ENCODE peak calls at places on chromosomes 5 and 9, in seven cellular contexts. D, R, V, F, E, W and X are unnamed samples.
A peak's percentile ranks its signal among the peaks of the same experiment; 100 is the strongest.

GRCh38 chr5:35960328-35960727 is 21.9 kb upstream of the CAPSL start:
- DNase-seq in D (no peak), R (no peak), V (no peak), F (no peak), E (no peak), W (no peak), X (no peak)

GRCh38 chr5:88555658-88556057 is 287.0 kb upstream of the TMEM161B start:
- DNase-seq in D (peak; percentile 38), R (no peak), V (peak; percentile 49), F (peak; percentile 33), E (no peak), W (peak; percentile 44), X (no peak)

GRCh38 chr5:78671609-78672008 is 23.0 kb upstream of the LHFPL2 start:
- DNase-seq in D (no peak), R (no peak), V (no peak), F (no peak), E (no peak), W (no peak), X (no peak)

GRCh38 chr5:86625148-86625547 is 7.4 kb downstream of the COX7C start:
- DNase-seq in D (no peak), R (no peak), V (no peak), F (no peak), E (no peak), W (no peak), X (no peak)

GRCh38 chr5:76367623-76368366 is 35.3 kb upstream of the IQGAP2 start:
- DNase-seq in D (no peak), R (peak; percentile 16), V (peak; percentile 83), F (no peak), E (peak; percentile 54), W (no peak), X (no peak)

GRCh38 chr9:37300620-37301368 is 121.7 kb upstream of the GRHPR start:
- DNase-seq in D (no peak), R (peak; percentile 49), V (peak; percentile 7), F (no peak), E (peak; percentile 53), W (no peak), X (no peak)

GRCh38 chr9:114928092-114928491 is 2.3 kb downstream of the TNFSF8 start:
- DNase-seq in D (no peak), R (no peak), V (no peak), F (no peak), E (no peak), W (no peak), X (no peak)

GRCh38 chr5:61817472-61818326 is 485.6 kb downstream of the ZSWIM6 start:
- DNase-seq in D (peak; percentile 24), R (peak; percentile 39), V (peak; percentile 68), F (peak; percentile 49), E (peak; percentile 63), W (no peak), X (peak; percentile 22)

GRCh38 chr5:141560141-141560540 is 58.7 kb downstream of the DIAPH1 start:
- DNase-seq in D (no peak), R (no peak), V (peak; percentile 41), F (no peak), E (no peak), W (no peak), X (no peak)

GRCh38 chr9:128115187-128116103 is 12.1 kb downstream of the PTGES2 start:
- DNase-seq in D (no peak), R (no peak), V (no peak), F (no peak), E (no peak), W (no peak), X (peak; percentile 72)
- H3K9ac ChIP-seq in D (no peak overlapping the region), R (no peak overlapping the region), V (no peak overlapping the region), F (no peak overlapping the region), E (no peak overlapping the region), W (no peak overlapping the region), X (no peak overlapping the region)

GRCh38 chr5:123125172-123125508 is 36.1 kb downstream of the PRDM6 start:
- DNase-seq in D (no peak), R (peak; percentile 63), V (no peak), F (no peak), E (peak; percentile 67), W (no peak), X (no peak)
- H2AK5ac ChIP-seq in D (no peak overlapping the region), R (no peak overlapping the region), V (no peak overlapping the region), F (no peak overlapping the region), E (no peak overlapping the region), W (no peak overlapping the region), X (no peak overlapping the region)

DNA sequence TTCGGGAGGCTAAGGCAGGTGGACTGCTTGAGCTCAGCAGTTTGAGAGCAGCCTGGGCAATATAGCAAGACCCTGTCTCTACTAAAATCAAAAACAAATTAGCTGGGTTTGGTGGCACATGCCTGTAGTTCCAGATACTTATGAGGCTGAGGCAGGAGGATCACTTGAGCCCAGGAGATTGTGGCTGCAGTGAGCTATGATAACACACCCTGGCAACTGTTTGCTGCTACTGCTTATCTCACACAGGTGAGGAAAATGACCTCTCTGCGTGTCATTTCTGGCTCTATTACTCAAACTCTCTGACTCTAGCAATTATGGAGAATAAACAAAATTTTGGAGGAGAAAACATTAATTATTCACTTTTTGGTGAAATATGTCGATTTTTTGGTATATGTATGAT is 45.3 kb upstream of the TMC1 start:
- DNase-seq in D (no peak), R (no peak), V (no peak), F (no peak), E (no peak), W (no peak), X (peak; percentile 14)
- H3K4ac ChIP-seq in D (no peak overlapping the region), R (peak overlapping the region; percentile 80), V (no peak overlapping the region), F (no peak overlapping the region), E (no peak overlapping the region), W (no peak overlapping the region), X (no peak overlapping the region)

DNA sequence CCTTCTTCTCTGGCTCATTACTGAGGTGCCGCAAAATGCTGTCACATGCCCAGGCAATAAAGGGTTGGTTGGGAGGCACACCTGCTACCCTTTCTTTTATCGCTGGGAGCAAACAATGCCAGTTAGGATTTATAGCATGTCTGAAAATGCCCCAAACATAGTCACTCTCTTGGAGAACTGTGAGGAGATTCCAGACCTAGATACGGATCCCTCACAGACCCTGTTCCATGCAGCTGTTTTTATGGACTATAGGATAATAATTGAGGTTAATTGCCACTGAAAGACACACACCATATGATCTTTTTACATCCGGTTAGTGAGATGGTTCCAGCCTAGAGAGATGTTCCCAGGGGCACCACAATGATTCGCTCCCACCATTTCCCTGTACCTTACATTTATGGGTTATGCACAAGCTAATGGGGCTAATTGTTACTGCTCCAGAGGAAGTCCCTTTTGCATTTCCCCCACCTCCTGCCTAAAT is 318.1 kb downstream of the PIK3R1 start:
- DNase-seq in D (no peak), R (no peak), V (no peak), F (no peak), E (no peak), W (no peak), X (no peak)
- H3K9ac ChIP-seq in D (no peak overlapping the region), R (no peak overlapping the region), V (no peak overlapping the region), F (no peak overlapping the region), E (peak overlapping the region; percentile 41), W (no peak overlapping the region), X (no peak overlapping the region)

GRCh38 chr9:98217255-98217654 is 24.8 kb upstream of the CORO2A start:
- DNase-seq in D (no peak), R (no peak), V (no peak), F (no peak), E (no peak), W (no peak), X (no peak)

GRCh38 chr9:98219364-98219716 is 26.9 kb upstream of the CORO2A start:
- DNase-seq in D (no peak), R (no peak), V (no peak), F (no peak), E (no peak), W (no peak), X (no peak)

GRCh38 chr9:98220911-98221310 is 28.5 kb upstream of the CORO2A start:
- DNase-seq in D (no peak), R (no peak), V (no peak), F (no peak), E (no peak), W (no peak), X (no peak)

GRCh38 chr9:98218562-98219363 is 26.3 kb upstream of the CORO2A start:
- DNase-seq in D (no peak), R (peak; percentile 27), V (peak; percentile 47), F (peak; percentile 76), E (no peak), W (peak; percentile 74), X (peak; percentile 20)

GRCh38 chr9:98219794-98220370 is 27.4 kb upstream of the CORO2A start:
- DNase-seq in D (no peak), R (no peak), V (peak; percentile 14), F (no peak), E (no peak), W (no peak), X (no peak)
- H2AK5ac ChIP-seq in D (peak overlapping the region; percentile 23), R (peak overlapping the region; percentile 70), V (no peak overlapping the region), F (no peak overlapping the region), E (peak overlapping the region; percentile 79), W (peak overlapping the region; percentile 18), X (no peak overlapping the region)